ENCODE peak calls at places on chromosomes 11 and 22, in nine cellular contexts. F is A549, V is uterus, Z is adrenal gland, G is spleen, O is stomach, I is ovary, U is heart left ventricle, J is transverse colon. M is an unnamed sample.

GRCh38 chr22:47586038-47586437 is 823.6 kb downstream of the TBC1D22A start:
- DNase-seq in F (no peak), V (no peak), Z (no peak), G (no peak), O (no peak), I (no peak), U (no peak), J (no peak), M (no peak)

GRCh38 chr11:32229566-32230240 is 138.8 kb downstream of the RCN1 start:
- DNase-seq in F (no peak), V (no peak), Z (no peak), G (no peak), O (no peak), I (no peak), U (no peak), J (no peak), M (no peak)

GRCh38 chr11:62665630-62666258 is 632 bp downstream of the CSKMT start:
- DNase-seq in F (no peak), V (peak; percentile 52), Z (peak; percentile 82), G (peak; percentile 90), O (peak; percentile 50), I (peak; percentile 61), U (no peak), J (peak; percentile 54), M (peak; percentile 73)

GRCh38 chr11:109309153-109309552 is 112.8 kb upstream of the C11orf87 start:
- DNase-seq in F (no peak), V (no peak), Z (no peak), G (no peak), O (no peak), I (no peak), U (no peak), J (no peak), M (no peak)

GRCh38 chr11:116881153-116881552 is 43.7 kb upstream of the APOA1 start:
- DNase-seq in F (no peak), V (no peak), Z (no peak), G (no peak), O (no peak), I (peak; percentile 37), U (no peak), J (no peak), M (no peak)

GRCh38 chr22:44191036-44191454 is 10.3 kb downstream of the PARVG start:
- DNase-seq in F (no peak), V (no peak), Z (no peak), G (no peak), O (no peak), I (no peak), U (no peak), J (no peak), M (peak; percentile 43)

GRCh38 chr11:116787436-116787785 is 412 bp downstream of the ZPR1 start:
- DNase-seq in F (no peak), V (no peak), Z (no peak), G (no peak), O (no peak), I (no peak), U (no peak), J (no peak), M (no peak)

GRCh38 chr11:19646921-19647320 is 65.7 kb upstream of the NAV2 start:
- DNase-seq in F (no peak), V (no peak), Z (no peak), G (no peak), O (no peak), I (no peak), U (no peak), J (no peak), M (peak; percentile 7)

GRCh38 chr11:118436639-118437045 is 350 bp downstream of the KMT2A start:
- DNase-seq in F (no peak), V (no peak), Z (no peak), G (peak; percentile 90), O (no peak), I (no peak), U (peak; percentile 31), J (peak; percentile 32), M (peak; percentile 56)

GRCh38 chr22:44181033-44181911 is 547 bp downstream of the PARVG start:
- DNase-seq in F (no peak), V (no peak), Z (no peak), G (peak; percentile 95), O (peak; percentile 43), I (no peak), U (peak; percentile 53), J (peak; percentile 53), M (peak; percentile 95)

GRCh38 chr11:13637125-13638119 is 31.0 kb upstream of the FAR1 start:
- DNase-seq in F (no peak), V (no peak), Z (no peak), G (no peak), O (no peak), I (no peak), U (no peak), J (no peak), M (no peak)

GRCh38 chr11:34134765-34135164 is 29.3 kb downstream of the NAT10 start:
- DNase-seq in F (no peak), V (no peak), Z (no peak), G (no peak), O (no peak), I (no peak), U (no peak), J (no peak), M (no peak)

GRCh38 chr22:21591695-21592094 is 24.2 kb downstream of the UBE2L3 start:
- DNase-seq in F (no peak), V (no peak), Z (no peak), G (no peak), O (no peak), I (no peak), U (peak; percentile 49), J (no peak), M (no peak)

GRCh38 chr11:131925829-131926228 is 555.4 kb downstream of the NTM start:
- DNase-seq in F (no peak), V (no peak), Z (no peak), G (no peak), O (no peak), I (no peak), U (no peak), J (no peak), M (no peak)

DNA sequence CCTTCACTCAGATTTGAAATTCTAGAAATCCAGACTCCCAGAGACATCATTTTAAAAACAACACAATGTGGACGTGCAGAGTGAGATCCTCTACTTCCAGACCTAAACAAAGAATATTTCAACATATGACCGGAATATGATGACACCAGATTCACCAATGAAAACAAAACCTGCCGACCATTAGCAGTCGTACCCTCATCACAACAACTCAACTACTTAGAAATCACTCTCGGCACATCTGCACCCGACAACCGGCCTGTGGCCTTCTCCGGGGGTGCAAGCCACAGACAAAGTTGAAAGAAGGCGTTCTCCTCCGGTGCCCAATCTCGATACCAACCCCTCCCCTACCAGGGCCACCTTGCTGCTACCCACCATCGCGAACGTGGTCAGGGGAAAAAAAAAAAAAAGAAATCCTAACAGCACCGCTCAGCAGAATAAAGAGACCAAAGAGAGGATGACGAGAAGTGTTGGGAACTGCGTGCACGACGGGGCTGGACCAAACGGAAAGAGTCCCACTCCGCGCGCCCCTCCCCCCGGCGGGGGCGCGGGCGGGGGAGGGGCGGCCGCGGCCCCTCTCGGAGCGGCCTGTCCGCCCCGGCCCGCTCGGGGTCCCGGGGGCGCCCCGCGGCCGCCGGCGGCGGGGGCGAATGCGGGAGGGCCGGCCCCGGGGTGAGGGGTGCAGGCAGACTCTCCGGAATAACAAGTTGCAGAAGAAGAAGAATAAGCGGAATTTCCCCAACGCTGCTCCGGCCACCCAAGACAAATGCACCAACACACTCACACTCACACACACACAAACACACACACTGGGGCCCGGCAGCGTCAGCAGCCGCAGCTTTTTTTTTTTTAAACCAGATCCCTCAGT is 1.7 kb downstream of the PHF21A start:
- DNase-seq in F (no peak), V (peak; percentile 51), Z (peak; percentile 77), G (peak; percentile 86), O (peak; percentile 39), I (peak; percentile 70), U (peak; percentile 64), J (peak; percentile 59), M (peak; percentile 89)
- TF ChIP-seq POLR2A in F (no peak), V (peak; percentile 19), Z (peak; percentile 30), G (no peak), O (no peak), I (peak; percentile 32), U (no peak), J (peak; percentile 43), M (peak; percentile 28)

DNA sequence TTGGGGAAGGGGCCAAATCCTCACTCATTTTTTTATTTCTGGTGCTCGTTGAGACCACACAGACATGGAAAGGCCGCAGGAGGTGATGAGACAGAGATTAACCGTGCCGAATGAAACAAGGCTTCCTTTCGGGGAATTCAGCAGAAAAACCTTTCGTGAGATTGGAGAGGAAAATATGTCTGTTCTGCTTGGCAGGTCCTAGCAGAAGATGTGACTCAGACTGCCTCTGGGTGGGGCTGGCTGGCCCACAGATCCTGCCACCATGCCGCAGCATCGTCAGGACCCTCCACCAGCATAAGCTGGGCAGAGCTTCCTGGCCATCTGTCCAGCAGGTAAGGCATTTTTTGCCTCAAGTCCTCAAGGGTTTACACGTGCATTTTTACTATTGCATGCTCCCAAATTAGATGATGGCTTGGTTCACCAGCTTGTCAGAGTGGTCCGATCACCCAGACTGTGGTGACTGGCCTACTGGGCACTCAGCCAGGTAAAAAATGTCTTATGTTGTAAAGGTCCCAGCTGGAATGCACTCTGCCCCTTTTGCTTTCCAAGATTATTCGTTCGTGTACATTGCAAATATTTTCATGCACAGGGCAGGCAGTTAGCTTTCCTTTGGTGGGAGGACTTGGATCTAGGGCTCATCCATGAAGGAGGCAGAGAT is 1.5 kb downstream of the DDB2 start:
- DNase-seq in F (peak; percentile 62), V (peak; percentile 44), Z (peak; percentile 84), G (no peak), O (peak; percentile 69), I (peak; percentile 45), U (no peak), J (peak; percentile 68), M (peak; percentile 61)
- TF ChIP-seq POLR2A in F (no peak), V (no peak), Z (no peak), G (no peak), O (no peak), I (no peak), U (no peak), J (no peak), M (no peak)

DNA sequence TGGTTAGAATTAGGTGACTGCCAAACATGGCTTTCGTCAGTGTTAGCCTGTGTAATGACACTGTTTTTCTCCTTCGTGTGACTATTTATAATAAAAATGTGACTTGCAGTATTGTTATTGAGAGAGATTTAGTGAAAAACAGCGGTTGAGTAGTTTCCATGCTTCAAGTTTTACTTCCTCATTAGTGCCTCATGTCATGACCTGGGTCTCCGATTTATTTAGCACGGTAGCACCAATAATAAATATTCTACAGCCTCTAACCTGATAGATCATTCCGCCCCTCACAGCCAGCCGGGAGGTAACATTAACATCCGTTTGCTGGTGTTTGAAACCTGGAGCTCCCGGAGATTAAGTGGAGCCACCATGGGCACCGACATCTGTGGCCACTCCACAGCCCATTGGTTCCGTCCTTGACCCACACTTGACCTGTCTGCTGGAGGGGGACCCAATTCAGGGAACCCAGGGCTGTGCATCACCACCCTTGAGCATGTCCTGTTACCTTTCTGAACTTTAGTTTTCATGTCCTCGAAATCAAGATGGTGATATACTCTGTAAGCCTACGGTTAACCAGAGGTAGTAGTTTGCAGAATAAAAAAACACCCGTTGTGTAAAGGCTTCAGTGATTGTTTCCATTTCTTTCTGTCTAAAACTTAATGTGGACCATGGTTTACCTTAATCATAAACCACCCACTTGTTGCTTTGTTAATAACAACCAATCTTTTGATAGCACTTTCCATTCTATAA is 104.1 kb downstream of the ATXN10 start:
- DNase-seq in F (no peak), V (no peak), Z (no peak), G (no peak), O (no peak), I (no peak), U (no peak), J (no peak), M (no peak)
- TF ChIP-seq POLR2A in F (no peak), V (no peak), Z (no peak), G (no peak), O (no peak), I (no peak), U (no peak), J (no peak), M (no peak)

GRCh38 chr11:11843233-11843632 is 1.5 kb downstream of the USP47 start:
- DNase-seq in F (peak; percentile 19), V (no peak), Z (no peak), G (no peak), O (no peak), I (no peak), U (no peak), J (no peak), M (peak; percentile 32)
- TF ChIP-seq POLR2A in F (no peak), V (no peak), Z (peak; percentile 61), G (no peak), O (no peak), I (no peak), U (no peak), J (peak; percentile 32), M (no peak)